ENCODE peak calls at places on chromosomes 13 and 19, in seven cellular contexts. G is non-pigmented ciliary epithelial cell; W is HTR-8/SVneo; H is lung microvascular endothelial cell; M is NCI-H226; C is stimulated activated CD8-positive, alpha-beta memory T cell treated with anti-CD3 and anti-CD28 coated beads, Interleukin-7, amount 100 ng/mL, for 1 hour; R is activated effector memory CD4-positive, alpha-beta T cell treated with Interleukin-2 at 50 U/mL for 16 hours. U is an unnamed sample.

GRCh38 chr19:19615086-19615485 is 3.4 kb downstream of the PBX4 start:
- DNase-seq in G (no peak), W (no peak), H (no peak), M (no peak), C (no peak), R (peak), U (no peak)

GRCh38 chr13:22235285-22235949 is 564.5 kb downstream of the FGF9 start:
- DNase-seq in G (no peak), W (no peak), H (no peak), M (no peak), C (no peak), R (no peak), U (no peak)

GRCh38 chr13:54433511-54434206 is 1405.0 kb downstream of the OLFM4 start:
- DNase-seq in G (no peak), W (no peak), H (no peak), M (no peak), C (no peak), R (no peak), U (no peak)

GRCh38 chr19:35779033-35779432 is 3.7 kb downstream of the ARHGAP33 start:
- DNase-seq in G (no peak), W (no peak), H (no peak), M (no peak), C (no peak), R (no peak), U (no peak)

GRCh38 chr13:33229446-33230177 is 55.9 kb downstream of the STARD13 start:
- DNase-seq in G (no peak), W (no peak), H (no peak), M (no peak), C (no peak), R (no peak), U (no peak)

GRCh38 chr13:101127741-101128353 is 288.5 kb downstream of the NALCN start:
- DNase-seq in G (no peak), W (peak), H (peak), M (no peak), C (no peak), R (no peak), U (no peak)

GRCh38 chr19:16446108-16447014 is 25.4 kb downstream of the EPS15L1 start:
- DNase-seq in G (no peak), W (no peak), H (peak), M (no peak), C (no peak), R (no peak), U (peak)

GRCh38 chr13:112690242-112690943 is 555 bp downstream of the ATP11A start:
- DNase-seq in G (no peak), W (peak), H (peak), M (no peak), C (no peak), R (peak), U (no peak)

GRCh38 chr13:36712785-36713184 is 39.0 kb downstream of the SERTM1 start:
- DNase-seq in G (peak), W (no peak), H (no peak), M (no peak), C (no peak), R (no peak), U (no peak)

GRCh38 chr19:6499052-6499790 is 2.9 kb downstream of the TUBB4A start:
- DNase-seq in G (no peak), W (no peak), H (no peak), M (no peak), C (no peak), R (no peak), U (no peak)

GRCh38 chr19:42132851-42133528 is 744 bp upstream of the POU2F2 start:
- DNase-seq in G (no peak), W (peak), H (peak), M (peak), C (peak), R (peak), U (peak)

GRCh38 chr13:66353664-66354063 is 876.5 kb downstream of the PCDH9 start:
- DNase-seq in G (no peak), W (no peak), H (no peak), M (no peak), C (no peak), R (no peak), U (no peak)

GRCh38 chr13:70027551-70027950 is 80.1 kb upstream of the ATXN8OS start:
- DNase-seq in G (no peak), W (no peak), H (no peak), M (no peak), C (no peak), R (no peak), U (no peak)

GRCh38 chr13:40585911-40586471 is 80.5 kb downstream of the FOXO1 start:
- DNase-seq in G (no peak), W (no peak), H (peak), M (peak), C (no peak), R (no peak), U (no peak)

GRCh38 chr13:106555631-106556328 is 12.2 kb downstream of the ARGLU1 start:
- DNase-seq in G (no peak), W (no peak), H (no peak), M (peak), C (no peak), R (no peak), U (no peak)

GRCh38 chr19:38849746-38850230 is at the start of gene HNRNPL:
- DNase-seq in G (no peak), W (no peak), H (no peak), M (no peak), C (peak), R (peak), U (peak)

GRCh38 chr19:56671613-56671994 is at the start of gene ZNF835:
- DNase-seq in G (no peak), W (peak), H (peak), M (no peak), C (peak), R (peak), U (peak)

GRCh38 chr13:50419466-50419865 is 404.2 kb downstream of the KCNRG start:
- DNase-seq in G (no peak), W (no peak), H (peak), M (no peak), C (no peak), R (no peak), U (no peak)

GRCh38 chr19:33064117-33064777 is 441 bp downstream of the RHPN2 start:
- DNase-seq in G (no peak), W (no peak), H (no peak), M (no peak), C (no peak), R (no peak), U (peak)

GRCh38 chr13:77033717-77034302 is 6.9 kb upstream of the FBXL3 start:
- DNase-seq in G (no peak), W (no peak), H (no peak), M (no peak), C (no peak), R (no peak), U (no peak)

GRCh38 chr19:52991021-52991420 is 22.7 kb upstream of the ERVV-1 start:
- DNase-seq in G (no peak), W (no peak), H (peak), M (peak), C (no peak), R (no peak), U (no peak)

U was measured in naive B cell.